ENCODE peak calls at places on chromosomes 11 and 22, in five cellular contexts. One of them, this sample, is unnamed.

GRCh38 chr11:86800956-86801264 is 568 bp downstream of the PRSS23 start:
- DNase-seq in left ventricle myocardium inferior: no peak
- DNase-seq in epithelial cell of proximal tubule: no peak
- DNase-seq in neural progenitor cell: no peak
- DNase-seq in PC-3: no peak
- DNase-seq in this sample: no peak

GRCh38 chr11:127055240-127055639 is 54.7 kb upstream of the KIRREL3 start:
- DNase-seq in left ventricle myocardium inferior: no peak
- DNase-seq in epithelial cell of proximal tubule: no peak
- DNase-seq in neural progenitor cell: no peak
- DNase-seq in PC-3: no peak
- DNase-seq in this sample: no peak

GRCh38 chr11:66417000-66417399 is 3.8 kb upstream of the NPAS4 start:
- DNase-seq in left ventricle myocardium inferior: no peak
- DNase-seq in epithelial cell of proximal tubule: no peak
- DNase-seq in neural progenitor cell: peak
- DNase-seq in PC-3: no peak
- DNase-seq in this sample: no peak

GRCh38 chr11:73141309-73142127 is 600 bp downstream of the FCHSD2 start:
- DNase-seq in left ventricle myocardium inferior: peak
- DNase-seq in epithelial cell of proximal tubule: no peak
- DNase-seq in neural progenitor cell: peak
- DNase-seq in PC-3: peak
- DNase-seq in this sample: no peak

GRCh38 chr11:16958833-16959232 is 55.4 kb downstream of the PLEKHA7 start:
- DNase-seq in left ventricle myocardium inferior: no peak
- DNase-seq in epithelial cell of proximal tubule: no peak
- DNase-seq in neural progenitor cell: no peak
- DNase-seq in PC-3: no peak
- DNase-seq in this sample: no peak

GRCh38 chr11:30666817-30667216 is 80.7 kb upstream of the MPPED2 start:
- DNase-seq in left ventricle myocardium inferior: no peak
- DNase-seq in epithelial cell of proximal tubule: no peak
- DNase-seq in neural progenitor cell: no peak
- DNase-seq in PC-3: no peak
- DNase-seq in this sample: no peak

GRCh38 chr11:69127091-69127850 is 28.5 kb upstream of the SMIM38 start:
- DNase-seq in left ventricle myocardium inferior: no peak
- DNase-seq in epithelial cell of proximal tubule: no peak
- DNase-seq in neural progenitor cell: no peak
- DNase-seq in PC-3: no peak
- DNase-seq in this sample: no peak

GRCh38 chr11:19982761-19983495 is 177.3 kb downstream of the DBX1 start:
- DNase-seq in left ventricle myocardium inferior: no peak
- DNase-seq in epithelial cell of proximal tubule: no peak
- DNase-seq in neural progenitor cell: no peak
- DNase-seq in PC-3: no peak
- DNase-seq in this sample: no peak

GRCh38 chr11:1041149-1041467 is 4.6 kb upstream of the MUC6 start:
- DNase-seq in left ventricle myocardium inferior: no peak
- DNase-seq in epithelial cell of proximal tubule: no peak
- DNase-seq in neural progenitor cell: no peak
- DNase-seq in PC-3: no peak
- DNase-seq in this sample: no peak

GRCh38 chr11:118042126-118042525 is 34.8 kb upstream of the TMPRSS4 start:
- DNase-seq in left ventricle myocardium inferior: no peak
- DNase-seq in epithelial cell of proximal tubule: no peak
- DNase-seq in neural progenitor cell: no peak
- DNase-seq in PC-3: no peak
- DNase-seq in this sample: peak

GRCh38 chr22:38087855-38088254 is 3.9 kb upstream of the SLC16A8 start:
- DNase-seq in left ventricle myocardium inferior: no peak
- DNase-seq in epithelial cell of proximal tubule: no peak
- DNase-seq in neural progenitor cell: no peak
- DNase-seq in PC-3: no peak
- DNase-seq in this sample: no peak

GRCh38 chr11:86692317-86692716 is 19.9 kb upstream of the ME3 start:
- DNase-seq in left ventricle myocardium inferior: no peak
- DNase-seq in epithelial cell of proximal tubule: no peak
- DNase-seq in neural progenitor cell: no peak
- DNase-seq in PC-3: peak
- DNase-seq in this sample: no peak

GRCh38 chr22:23984430-23984829 is 4.5 kb downstream of the GSTT2 start:
- DNase-seq in left ventricle myocardium inferior: no peak
- DNase-seq in epithelial cell of proximal tubule: no peak
- DNase-seq in neural progenitor cell: no peak
- DNase-seq in PC-3: no peak
- DNase-seq in this sample: no peak

GRCh38 chr11:128579790-128580504 is 7.4 kb downstream of the ETS1 start:
- DNase-seq in left ventricle myocardium inferior: no peak
- DNase-seq in epithelial cell of proximal tubule: peak
- DNase-seq in neural progenitor cell: no peak
- DNase-seq in PC-3: peak
- DNase-seq in this sample: no peak

GRCh38 chr11:41189711-41190477 is 269.6 kb downstream of the LRRC4C start:
- DNase-seq in left ventricle myocardium inferior: no peak
- DNase-seq in epithelial cell of proximal tubule: no peak
- DNase-seq in neural progenitor cell: peak
- DNase-seq in PC-3: no peak
- DNase-seq in this sample: no peak

GRCh38 chr22:20110359-20110985 is 5.4 kb upstream of the RANBP1 start:
- DNase-seq in left ventricle myocardium inferior: peak
- DNase-seq in epithelial cell of proximal tubule: no peak
- DNase-seq in neural progenitor cell: no peak
- DNase-seq in PC-3: no peak
- DNase-seq in this sample: no peak

GRCh38 chr11:74694136-74694535 is 37.1 kb downstream of the CHRDL2 start:
- DNase-seq in left ventricle myocardium inferior: no peak
- DNase-seq in epithelial cell of proximal tubule: no peak
- DNase-seq in neural progenitor cell: no peak
- DNase-seq in PC-3: no peak
- DNase-seq in this sample: no peak

GRCh38 chr11:73784734-73785133 is 2.9 kb upstream of the MRPL48 start:
- DNase-seq in left ventricle myocardium inferior: no peak
- DNase-seq in epithelial cell of proximal tubule: no peak
- DNase-seq in neural progenitor cell: no peak
- DNase-seq in PC-3: no peak
- DNase-seq in this sample: no peak

GRCh38 chr11:19071255-19071654 is 10.7 kb upstream of the MRGPRX2 start:
- DNase-seq in left ventricle myocardium inferior: peak
- DNase-seq in epithelial cell of proximal tubule: peak
- DNase-seq in neural progenitor cell: peak
- DNase-seq in PC-3: peak
- DNase-seq in this sample: peak

GRCh38 chr11:84922836-84923235 is 704.3 kb downstream of the DLG2 start:
- DNase-seq in left ventricle myocardium inferior: no peak
- DNase-seq in epithelial cell of proximal tubule: no peak
- DNase-seq in neural progenitor cell: peak
- DNase-seq in PC-3: no peak
- DNase-seq in this sample: no peak

GRCh38 chr11:1202154-1202775 is 20.6 kb upstream of the MUC5B start:
- DNase-seq in left ventricle myocardium inferior: peak
- DNase-seq in epithelial cell of proximal tubule: no peak
- DNase-seq in neural progenitor cell: no peak
- DNase-seq in PC-3: no peak
- DNase-seq in this sample: no peak

GRCh38 chr22:24761888-24762675 is 12.4 kb downstream of the PIWIL3 start:
- DNase-seq in left ventricle myocardium inferior: no peak
- DNase-seq in epithelial cell of proximal tubule: no peak
- DNase-seq in neural progenitor cell: no peak
- DNase-seq in PC-3: no peak
- DNase-seq in this sample: no peak

DNA sequence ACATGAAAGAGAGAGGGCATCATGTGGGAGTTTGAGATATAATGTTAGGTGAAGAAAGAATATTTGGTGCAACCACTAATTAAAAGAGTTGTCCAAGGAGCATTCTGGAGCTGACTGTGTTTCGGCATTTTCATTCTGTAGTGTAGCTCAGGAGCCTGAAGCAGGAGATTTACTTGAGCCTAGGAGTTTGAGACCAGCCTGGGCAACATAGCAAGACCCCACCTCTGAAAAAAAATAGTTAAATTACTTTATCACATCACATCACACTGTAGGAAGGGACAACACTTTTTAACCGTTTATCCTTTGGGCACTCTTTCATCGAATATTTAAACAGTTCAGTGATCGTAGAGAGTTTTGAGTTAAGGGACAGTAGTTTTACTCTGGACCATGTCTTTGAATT is 50.3 kb upstream of the SLC25A18 start:
- DNase-seq in left ventricle myocardium inferior: no peak
- DNase-seq in epithelial cell of proximal tubule: no peak
- DNase-seq in neural progenitor cell: no peak
- DNase-seq in PC-3: no peak
- DNase-seq in this sample: no peak
- TF ChIP-seq CTCF in left ventricle myocardium inferior: no peak
- TF ChIP-seq CTCF in epithelial cell of proximal tubule: no peak
- TF ChIP-seq CTCF in neural progenitor cell: no peak
- TF ChIP-seq CTCF in PC-3: no peak
- TF ChIP-seq CTCF in this sample: no peak

GRCh38 chr22:42300286-42301071 is 30.0 kb upstream of the TCF20 start:
- DNase-seq in left ventricle myocardium inferior: no peak
- DNase-seq in epithelial cell of proximal tubule: no peak
- DNase-seq in neural progenitor cell: no peak
- DNase-seq in PC-3: peak
- DNase-seq in this sample: no peak
- H3K4me3 ChIP-seq in left ventricle myocardium inferior: no peak
- H3K4me3 ChIP-seq in epithelial cell of proximal tubule: no peak
- H3K4me3 ChIP-seq in neural progenitor cell: peak
- H3K4me3 ChIP-seq in PC-3: no peak
- H3K4me3 ChIP-seq in this sample: no peak

DNA sequence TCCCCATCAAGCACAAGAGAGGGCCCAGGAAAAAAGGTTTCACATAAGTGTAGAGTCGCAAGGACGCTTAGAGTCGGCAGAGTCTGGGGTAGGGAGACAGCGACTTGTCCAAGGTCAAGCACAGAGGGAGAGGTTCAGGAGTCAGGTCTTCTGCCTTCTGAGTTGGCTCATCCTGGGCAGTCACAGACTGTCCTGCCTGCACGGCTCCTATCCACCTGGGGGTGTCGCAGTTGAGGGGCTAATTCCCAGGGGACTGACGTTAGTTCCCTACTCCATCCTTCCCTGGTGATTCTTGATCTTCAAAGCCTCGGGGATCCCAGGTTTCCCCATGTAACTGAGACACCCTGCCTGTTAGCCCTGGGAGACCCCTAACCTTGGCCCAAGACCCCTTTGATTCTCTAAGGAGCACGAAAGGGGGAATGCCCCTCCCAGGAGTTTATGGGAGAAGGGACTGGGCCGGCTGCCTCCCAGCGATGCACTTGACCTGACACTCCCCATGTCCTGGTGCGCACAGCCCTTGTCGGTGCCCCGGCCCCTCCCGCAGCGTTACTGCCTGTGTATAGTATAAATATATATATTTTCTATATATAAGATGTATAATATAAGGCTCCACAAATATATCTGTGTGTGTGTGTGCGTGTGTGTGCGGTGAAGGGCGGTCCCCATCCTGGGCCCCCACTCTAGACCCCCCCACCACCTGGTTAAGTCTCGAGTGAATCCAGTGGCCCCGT is 14.7 kb upstream of the TAB1 start:
- DNase-seq in left ventricle myocardium inferior: no peak
- DNase-seq in epithelial cell of proximal tubule: no peak
- DNase-seq in neural progenitor cell: peak
- DNase-seq in PC-3: peak
- DNase-seq in this sample: no peak
- TF ChIP-seq CTCF in left ventricle myocardium inferior: peak
- TF ChIP-seq CTCF in epithelial cell of proximal tubule: peak
- TF ChIP-seq CTCF in neural progenitor cell: peak
- TF ChIP-seq CTCF in PC-3: peak
- TF ChIP-seq CTCF in this sample: no peak

GRCh38 chr11:12007230-12007593 is 1.2 kb downstream of the DKK3 start:
- DNase-seq in left ventricle myocardium inferior: no peak
- DNase-seq in epithelial cell of proximal tubule: no peak
- DNase-seq in neural progenitor cell: peak
- DNase-seq in PC-3: no peak
- DNase-seq in this sample: no peak
- H3K4me3 ChIP-seq in left ventricle myocardium inferior: peak
- H3K4me3 ChIP-seq in epithelial cell of proximal tubule: peak
- H3K4me3 ChIP-seq in neural progenitor cell: no peak
- H3K4me3 ChIP-seq in PC-3: no peak
- H3K4me3 ChIP-seq in this sample: no peak

This sample was measured in LNCaP clone FGC.